ENCODE peak calls at places on chromosomes 1 and 21, in five cellular contexts. One of them, this sample, is unnamed.

GRCh38 chr1:61839702-61840101 is 97.4 kb downstream of the PATJ start:
- DNase-seq in neuronal stem cell: no peak
- DNase-seq in GM23248: peak; percentile 80
- DNase-seq in A673: no peak
- DNase-seq in left lung: no peak
- DNase-seq in this sample: no peak

GRCh38 chr1:23727362-23727811 is 15.9 kb upstream of the ELOA start:
- DNase-seq in neuronal stem cell: no peak
- DNase-seq in GM23248: peak; percentile 91
- DNase-seq in A673: no peak
- DNase-seq in left lung: peak; percentile 90
- DNase-seq in this sample: no peak

GRCh38 chr21:25639922-25640670 is 1.0 kb downstream of the JAM2 start:
- DNase-seq in neuronal stem cell: peak; percentile 30
- DNase-seq in GM23248: peak; percentile 32
- DNase-seq in A673: peak; percentile 18
- DNase-seq in left lung: no peak
- DNase-seq in this sample: peak; percentile 79

GRCh38 chr1:80048706-80049105 is 1042.2 kb upstream of the ADGRL4 start:
- DNase-seq in neuronal stem cell: no peak
- DNase-seq in GM23248: no peak
- DNase-seq in A673: no peak
- DNase-seq in left lung: no peak
- DNase-seq in this sample: peak; percentile 32

GRCh38 chr1:171210355-171210754 is 25.3 kb downstream of the FMO2 start:
- DNase-seq in neuronal stem cell: peak; percentile 17
- DNase-seq in GM23248: no peak
- DNase-seq in A673: no peak
- DNase-seq in left lung: no peak
- DNase-seq in this sample: no peak

GRCh38 chr1:109425391-109425790 is 857 bp downstream of the PSMA5 start:
- DNase-seq in neuronal stem cell: no peak
- DNase-seq in GM23248: peak; percentile 54
- DNase-seq in A673: peak; percentile 5
- DNase-seq in left lung: no peak
- DNase-seq in this sample: peak; percentile 12

GRCh38 chr1:99472893-99473292 is 173.0 kb upstream of the PALMD start:
- DNase-seq in neuronal stem cell: no peak
- DNase-seq in GM23248: no peak
- DNase-seq in A673: no peak
- DNase-seq in left lung: no peak
- DNase-seq in this sample: no peak

GRCh38 chr21:41426656-41427311 is 745 bp downstream of the MX1 start:
- DNase-seq in neuronal stem cell: no peak
- DNase-seq in GM23248: no peak
- DNase-seq in A673: no peak
- DNase-seq in left lung: no peak
- DNase-seq in this sample: no peak

GRCh38 chr1:36303244-36303643 is 2.9 kb upstream of the SH3D21 start:
- DNase-seq in neuronal stem cell: no peak
- DNase-seq in GM23248: no peak
- DNase-seq in A673: no peak
- DNase-seq in left lung: no peak
- DNase-seq in this sample: no peak
- H3K36me3 ChIP-seq in neuronal stem cell: peaks cover 38% of the 10 kb centered on the region
- H3K36me3 ChIP-seq in GM23248: peaks cover 30% of the 10 kb centered on the region
- H3K36me3 ChIP-seq in A673: peaks cover 53% of the 10 kb centered on the region
- H3K36me3 ChIP-seq in left lung: peaks cover 54% of the 10 kb centered on the region
- H3K36me3 ChIP-seq in this sample: peaks cover 85% of the 10 kb centered on the region

GRCh38 chr1:43360616-43361015 is 1.8 kb downstream of the CDC20 start:
- DNase-seq in neuronal stem cell: no peak
- DNase-seq in GM23248: no peak
- DNase-seq in A673: no peak
- DNase-seq in left lung: no peak
- DNase-seq in this sample: no peak
- H3K36me3 ChIP-seq in neuronal stem cell: peaks cover 43% of the 10 kb centered on the region
- H3K36me3 ChIP-seq in GM23248: peaks cover 20% of the 10 kb centered on the region
- H3K36me3 ChIP-seq in A673: peaks cover 56% of the 10 kb centered on the region
- H3K36me3 ChIP-seq in left lung: peaks cover 55% of the 10 kb centered on the region
- H3K36me3 ChIP-seq in this sample: peaks cover 39% of the 10 kb centered on the region

DNA sequence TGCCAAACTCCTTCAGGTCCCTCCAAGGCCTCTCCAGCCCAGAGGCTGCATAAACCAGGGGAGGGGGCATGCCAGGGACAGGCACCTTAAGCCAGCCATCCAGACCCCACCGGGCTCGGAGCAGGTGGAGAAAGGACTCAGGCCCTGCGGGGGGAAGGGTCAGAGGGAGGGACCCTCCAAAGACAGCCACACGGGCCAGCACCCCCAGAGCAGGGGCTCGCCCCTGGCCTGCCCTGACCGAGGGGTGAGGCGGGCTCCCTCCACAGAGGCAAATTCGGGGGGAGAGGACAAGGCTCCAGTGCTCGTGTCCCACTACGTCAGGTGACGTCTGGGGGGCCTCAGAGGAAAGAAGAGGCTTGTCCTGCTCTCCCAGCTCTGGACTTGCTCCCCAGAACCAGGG is 8.2 kb downstream of the MEGF6 start:
- DNase-seq in neuronal stem cell: no peak
- DNase-seq in GM23248: no peak
- DNase-seq in A673: no peak
- DNase-seq in left lung: no peak
- DNase-seq in this sample: no peak
- H3K36me3 ChIP-seq in neuronal stem cell: peaks cover 6% of the 10 kb centered on the region
- H3K36me3 ChIP-seq in GM23248: no peaks in the 10 kb centered on the region
- H3K36me3 ChIP-seq in A673: no peaks in the 10 kb centered on the region
- H3K36me3 ChIP-seq in left lung: no peaks in the 10 kb centered on the region
- H3K36me3 ChIP-seq in this sample: no peaks in the 10 kb centered on the region

GRCh38 chr1:92444351-92444750 is 42.4 kb downstream of the GFI1 start:
- DNase-seq in neuronal stem cell: no peak
- DNase-seq in GM23248: peak; percentile 54
- DNase-seq in A673: no peak
- DNase-seq in left lung: no peak
- DNase-seq in this sample: no peak

GRCh38 chr1:92441316-92442311 is 45.1 kb downstream of the GFI1 start:
- DNase-seq in neuronal stem cell: no peak
- DNase-seq in GM23248: no peak
- DNase-seq in A673: no peak
- DNase-seq in left lung: no peak
- DNase-seq in this sample: peak; percentile 89

GRCh38 chr1:92445865-92446264 is 40.9 kb downstream of the GFI1 start:
- DNase-seq in neuronal stem cell: no peak
- DNase-seq in GM23248: no peak
- DNase-seq in A673: no peak
- DNase-seq in left lung: no peak
- DNase-seq in this sample: no peak

GRCh38 chr1:92442351-92442750 is 44.4 kb downstream of the GFI1 start:
- DNase-seq in neuronal stem cell: no peak
- DNase-seq in GM23248: no peak
- DNase-seq in A673: no peak
- DNase-seq in left lung: no peak
- DNase-seq in this sample: no peak

DNA sequence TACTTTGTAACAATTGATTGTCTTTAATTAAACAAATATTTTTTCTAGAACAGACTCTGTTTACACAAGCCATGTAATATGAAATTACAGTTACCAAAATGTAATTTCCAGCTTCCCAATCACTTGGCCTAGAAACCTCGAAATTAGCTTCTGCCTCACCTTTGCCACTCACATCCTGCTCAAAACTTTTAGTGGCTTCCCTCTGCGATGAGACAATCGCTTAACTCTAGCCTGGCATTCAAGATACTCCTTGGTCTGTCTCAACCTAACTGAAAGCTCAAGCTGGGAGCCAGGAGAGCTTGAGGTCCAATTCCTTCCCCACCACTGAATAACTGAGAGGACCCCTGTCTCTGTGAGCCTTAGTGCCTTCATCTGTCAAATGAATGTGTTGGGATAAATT is 42.8 kb downstream of the GFI1 start:
- DNase-seq in neuronal stem cell: no peak
- DNase-seq in GM23248: no peak
- DNase-seq in A673: no peak
- DNase-seq in left lung: no peak
- DNase-seq in this sample: no peak
- H3K36me3 ChIP-seq in neuronal stem cell: no peaks in the 10 kb centered on the region
- H3K36me3 ChIP-seq in GM23248: no peaks in the 10 kb centered on the region
- H3K36me3 ChIP-seq in A673: no peaks in the 10 kb centered on the region
- H3K36me3 ChIP-seq in left lung: no peaks in the 10 kb centered on the region
- H3K36me3 ChIP-seq in this sample: no peaks in the 10 kb centered on the region

GRCh38 chr1:183551924-183552323 is 38.3 kb downstream of the NCF2 start:
- DNase-seq in neuronal stem cell: no peak
- DNase-seq in GM23248: no peak
- DNase-seq in A673: no peak
- DNase-seq in left lung: no peak
- DNase-seq in this sample: no peak
- H3K36me3 ChIP-seq in neuronal stem cell: peaks cover 26% of the 10 kb centered on the region
- H3K36me3 ChIP-seq in GM23248: peaks cover 33% of the 10 kb centered on the region
- H3K36me3 ChIP-seq in A673: peaks cover 63% of the 10 kb centered on the region
- H3K36me3 ChIP-seq in left lung: peaks cover 98% of the 10 kb centered on the region
- H3K36me3 ChIP-seq in this sample: peaks cover 31% of the 10 kb centered on the region